ENCODE peak calls at places on chromosomes 3 and 15, in four cellular contexts. One of them, this sample, is unnamed.
A peak's percentile ranks its signal among the peaks of the same experiment; 100 is the strongest.

GRCh38 chr15:98799991-98800390 is 151.7 kb downstream of the IGF1R start:
- ATAC-seq in Panc1: peak; percentile 54
- ATAC-seq in heart right ventricle: no peak
- ATAC-seq in HepG2: no peak
- ATAC-seq in this sample: no peak

GRCh38 chr3:104909188-104909587 is 457.5 kb upstream of the ALCAM start:
- ATAC-seq in Panc1: no peak
- ATAC-seq in heart right ventricle: no peak
- ATAC-seq in HepG2: no peak
- ATAC-seq in this sample: no peak

GRCh38 chr15:83999396-84000120 is 236.0 kb upstream of the GOLGA6L4 start:
- ATAC-seq in Panc1: no peak
- ATAC-seq in heart right ventricle: no peak
- ATAC-seq in HepG2: no peak
- ATAC-seq in this sample: no peak

GRCh38 chr3:185317674-185318073 is 45.3 kb upstream of the MAP3K13 start:
- ATAC-seq in Panc1: no peak
- ATAC-seq in heart right ventricle: no peak
- ATAC-seq in HepG2: peak; percentile 61
- ATAC-seq in this sample: no peak

GRCh38 chr15:85489773-85490493 is 109.5 kb downstream of the AKAP13 start:
- ATAC-seq in Panc1: no peak
- ATAC-seq in heart right ventricle: no peak
- ATAC-seq in HepG2: no peak
- ATAC-seq in this sample: no peak

GRCh38 chr3:142127941-142128658 is 21.2 kb downstream of the TFDP2 start:
- ATAC-seq in Panc1: peak; percentile 44
- ATAC-seq in heart right ventricle: no peak
- ATAC-seq in HepG2: no peak
- ATAC-seq in this sample: no peak

GRCh38 chr3:150783920-150784746 is 21.2 kb upstream of the SIAH2 start:
- ATAC-seq in Panc1: no peak
- ATAC-seq in heart right ventricle: no peak
- ATAC-seq in HepG2: no peak
- ATAC-seq in this sample: no peak

GRCh38 chr3:53171827-53172505 is 11.0 kb downstream of the PRKCD start:
- ATAC-seq in Panc1: peak; percentile 24
- ATAC-seq in heart right ventricle: no peak
- ATAC-seq in HepG2: no peak
- ATAC-seq in this sample: no peak

GRCh38 chr15:75089781-75090734 is 66.7 kb downstream of the PPCDC start:
- ATAC-seq in Panc1: no peak
- ATAC-seq in heart right ventricle: peak; percentile 99
- ATAC-seq in HepG2: no peak
- ATAC-seq in this sample: peak; percentile 73

GRCh38 chr15:63600001-63600645 is 2.9 kb downstream of the FBXL22 start:
- ATAC-seq in Panc1: peak; percentile 41
- ATAC-seq in heart right ventricle: peak; percentile 5
- ATAC-seq in HepG2: peak; percentile 33
- ATAC-seq in this sample: peak; percentile 6

GRCh38 chr3:147890114-147890513 is 480.9 kb downstream of the ZIC1 start:
- ATAC-seq in Panc1: no peak
- ATAC-seq in heart right ventricle: no peak
- ATAC-seq in HepG2: no peak
- ATAC-seq in this sample: no peak

GRCh38 chr3:3675801-3676200 is 123.4 kb upstream of the LRRN1 start:
- ATAC-seq in Panc1: no peak
- ATAC-seq in heart right ventricle: peak; percentile 62
- ATAC-seq in HepG2: no peak
- ATAC-seq in this sample: no peak

GRCh38 chr3:12302564-12302963 is 13.7 kb downstream of the PPARG start:
- ATAC-seq in Panc1: no peak
- ATAC-seq in heart right ventricle: no peak
- ATAC-seq in HepG2: no peak
- ATAC-seq in this sample: no peak

GRCh38 chr3:63593779-63594178 is 58.7 kb upstream of the SNTN start:
- ATAC-seq in Panc1: no peak
- ATAC-seq in heart right ventricle: no peak
- ATAC-seq in HepG2: no peak
- ATAC-seq in this sample: no peak

GRCh38 chr3:11159421-11159904 is 5.2 kb downstream of the HRH1 start:
- ATAC-seq in Panc1: no peak
- ATAC-seq in heart right ventricle: peak; percentile 48
- ATAC-seq in HepG2: no peak
- ATAC-seq in this sample: peak; percentile 80

GRCh38 chr3:55498520-55498919 is 11.4 kb upstream of the WNT5A start:
- ATAC-seq in Panc1: no peak
- ATAC-seq in heart right ventricle: no peak
- ATAC-seq in HepG2: no peak
- ATAC-seq in this sample: no peak

GRCh38 chr15:80841537-80841936 is 62.4 kb downstream of the CEMIP start:
- ATAC-seq in Panc1: no peak
- ATAC-seq in heart right ventricle: no peak
- ATAC-seq in HepG2: peak; percentile 11
- ATAC-seq in this sample: no peak

GRCh38 chr3:37537914-37538691 is 323.6 kb upstream of the CTDSPL start:
- ATAC-seq in Panc1: no peak
- ATAC-seq in heart right ventricle: peak; percentile 37
- ATAC-seq in HepG2: peak; percentile 52
- ATAC-seq in this sample: peak; percentile 70

GRCh38 chr3:134394380-134394779 is 20.1 kb upstream of the AMOTL2 start:
- ATAC-seq in Panc1: no peak
- ATAC-seq in heart right ventricle: peak; percentile 38
- ATAC-seq in HepG2: no peak
- ATAC-seq in this sample: peak; percentile 54

GRCh38 chr15:63133786-63134185 is 12.1 kb downstream of the LACTB start:
- ATAC-seq in Panc1: no peak
- ATAC-seq in heart right ventricle: no peak
- ATAC-seq in HepG2: no peak
- ATAC-seq in this sample: no peak

GRCh38 chr3:79236488-79236887 is 531.3 kb downstream of the ROBO1 start:
- ATAC-seq in Panc1: no peak
- ATAC-seq in heart right ventricle: no peak
- ATAC-seq in HepG2: no peak
- ATAC-seq in this sample: no peak

GRCh38 chr3:108602935-108603294 is 13.4 kb downstream of the DZIP3 start:
- ATAC-seq in Panc1: no peak
- ATAC-seq in heart right ventricle: no peak
- ATAC-seq in HepG2: no peak
- ATAC-seq in this sample: no peak

GRCh38 chr3:117348881-117349280 is 639.3 kb downstream of the TUSC7 start:
- ATAC-seq in Panc1: no peak
- ATAC-seq in heart right ventricle: no peak
- ATAC-seq in HepG2: no peak
- ATAC-seq in this sample: no peak

GRCh38 chr3:157700405-157700804 is 197.2 kb upstream of the VEPH1 start:
- ATAC-seq in Panc1: no peak
- ATAC-seq in heart right ventricle: no peak
- ATAC-seq in HepG2: no peak
- ATAC-seq in this sample: no peak

GRCh38 chr3:79568938-79569337 is 198.9 kb downstream of the ROBO1 start:
- ATAC-seq in Panc1: no peak
- ATAC-seq in heart right ventricle: no peak
- ATAC-seq in HepG2: no peak
- ATAC-seq in this sample: no peak

DNA sequence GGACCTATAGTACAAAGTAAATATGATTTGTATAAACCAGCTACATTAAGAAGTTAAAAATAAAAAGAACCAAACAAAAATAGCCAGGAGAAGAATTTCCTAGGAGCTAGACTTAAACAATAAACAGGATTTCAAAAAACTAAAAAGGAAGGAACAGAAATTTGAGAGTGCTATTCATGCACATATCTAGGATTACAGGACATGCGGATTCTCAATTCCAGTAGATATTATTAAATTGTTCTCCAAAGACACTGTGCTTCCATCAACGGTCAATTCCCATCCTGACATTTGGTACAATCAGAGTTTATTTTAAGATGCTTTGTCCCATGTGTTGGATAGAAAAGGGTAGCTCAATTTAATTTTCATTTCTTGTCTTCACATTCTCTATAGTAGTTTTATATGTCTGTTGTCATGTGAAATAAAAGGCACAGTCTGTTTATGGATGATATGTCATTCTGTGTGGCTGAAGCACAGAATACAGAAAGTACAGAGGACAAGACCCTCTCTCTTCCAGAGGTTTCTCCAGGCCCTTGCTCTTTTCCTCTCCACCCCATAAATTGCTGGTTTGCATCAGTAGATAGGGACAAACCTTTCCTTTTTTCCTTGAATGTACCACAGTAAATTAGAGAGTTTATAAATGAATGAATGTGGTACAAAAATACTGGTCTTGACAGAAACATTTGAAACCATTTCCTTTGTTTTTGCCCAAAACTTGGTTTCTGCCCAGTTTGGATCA is 3.5 kb downstream of the PLOD2 start:
- ATAC-seq in Panc1: no peak
- ATAC-seq in heart right ventricle: no peak
- ATAC-seq in HepG2: no peak
- ATAC-seq in this sample: no peak
- H3K4me3 ChIP-seq in Panc1: peak overlapping the region; percentile 77
- H3K4me3 ChIP-seq in heart right ventricle: peak overlapping the region; percentile 39
- H3K4me3 ChIP-seq in HepG2: peak overlapping the region; percentile 94
- H3K4me3 ChIP-seq in this sample: peak overlapping the region; percentile 74

GRCh38 chr3:60461199-60461598 is 790.1 kb downstream of the FHIT start:
- ATAC-seq in Panc1: no peak
- ATAC-seq in heart right ventricle: no peak
- ATAC-seq in HepG2: no peak
- ATAC-seq in this sample: no peak
- H3K4me3 ChIP-seq in Panc1: no peak overlapping the region
- H3K4me3 ChIP-seq in heart right ventricle: no peak overlapping the region
- H3K4me3 ChIP-seq in HepG2: no peak overlapping the region
- H3K4me3 ChIP-seq in this sample: no peak overlapping the region

GRCh38 chr15:26773485-26773877 is 615 bp upstream of the GABRB3 start:
- ATAC-seq in Panc1: no peak
- ATAC-seq in heart right ventricle: no peak
- ATAC-seq in HepG2: peak; percentile 23
- ATAC-seq in this sample: peak; percentile 4
- H3K4me3 ChIP-seq in Panc1: no peak overlapping the region
- H3K4me3 ChIP-seq in heart right ventricle: peak overlapping the region; percentile 50
- H3K4me3 ChIP-seq in HepG2: peak overlapping the region; percentile 37
- H3K4me3 ChIP-seq in this sample: peak overlapping the region; percentile 25

DNA sequence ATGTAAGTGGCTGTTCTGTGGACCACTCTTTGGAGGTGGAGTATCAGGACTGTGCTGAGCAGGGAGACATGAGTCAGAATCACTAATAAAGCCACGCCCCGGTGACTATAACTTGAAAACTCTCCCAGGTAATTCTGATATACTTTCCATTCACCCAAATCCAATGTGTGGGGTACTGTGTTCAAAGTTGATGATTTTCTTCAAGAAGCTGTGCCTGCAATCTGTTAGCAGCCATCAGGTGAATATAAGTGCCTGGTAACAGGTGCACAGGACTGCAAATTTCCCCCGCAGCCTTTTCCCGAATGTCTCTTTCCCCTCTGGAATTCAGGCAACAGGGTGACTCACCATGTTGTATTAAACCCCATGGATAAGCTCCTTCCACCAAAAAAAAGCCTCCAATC is 17.0 kb downstream of the MAGI1 start:
- ATAC-seq in Panc1: no peak
- ATAC-seq in heart right ventricle: no peak
- ATAC-seq in HepG2: no peak
- ATAC-seq in this sample: no peak
- H3K4me3 ChIP-seq in Panc1: no peak overlapping the region
- H3K4me3 ChIP-seq in heart right ventricle: no peak overlapping the region
- H3K4me3 ChIP-seq in HepG2: no peak overlapping the region
- H3K4me3 ChIP-seq in this sample: no peak overlapping the region

DNA sequence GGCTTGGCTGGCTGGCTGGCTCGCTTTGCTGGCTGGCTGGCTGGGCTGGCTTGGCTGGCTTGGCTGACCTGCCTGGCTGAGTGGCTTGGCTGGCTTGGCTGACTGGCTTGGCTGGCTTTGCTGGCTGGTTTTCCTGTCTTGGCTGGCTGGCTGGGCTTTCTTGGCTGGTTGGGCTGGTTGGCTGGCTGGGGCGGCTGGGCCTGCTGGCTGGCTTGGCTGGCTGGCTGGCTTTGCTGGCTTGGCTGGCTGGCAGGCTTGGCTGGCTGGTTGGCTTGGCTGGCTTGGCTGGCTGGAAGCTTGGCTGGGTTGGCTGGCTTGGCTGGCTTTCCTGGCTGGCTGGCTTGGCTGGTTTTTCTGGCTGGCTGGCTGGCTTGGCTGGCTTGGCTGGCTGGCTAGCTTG is 435.6 kb downstream of the GOLGA6L6 start:
- ATAC-seq in Panc1: no peak
- ATAC-seq in heart right ventricle: no peak
- ATAC-seq in HepG2: no peak
- ATAC-seq in this sample: no peak
- H3K4me3 ChIP-seq in Panc1: no peak overlapping the region
- H3K4me3 ChIP-seq in heart right ventricle: no peak overlapping the region
- H3K4me3 ChIP-seq in HepG2: no peak overlapping the region
- H3K4me3 ChIP-seq in this sample: no peak overlapping the region

GRCh38 chr3:9552252-9552999 is 1.2 kb downstream of the LHFPL4 start:
- ATAC-seq in Panc1: no peak
- ATAC-seq in heart right ventricle: no peak
- ATAC-seq in HepG2: no peak
- ATAC-seq in this sample: no peak
- H3K4me3 ChIP-seq in Panc1: no peak overlapping the region
- H3K4me3 ChIP-seq in heart right ventricle: no peak overlapping the region
- H3K4me3 ChIP-seq in HepG2: no peak overlapping the region
- H3K4me3 ChIP-seq in this sample: no peak overlapping the region

DNA sequence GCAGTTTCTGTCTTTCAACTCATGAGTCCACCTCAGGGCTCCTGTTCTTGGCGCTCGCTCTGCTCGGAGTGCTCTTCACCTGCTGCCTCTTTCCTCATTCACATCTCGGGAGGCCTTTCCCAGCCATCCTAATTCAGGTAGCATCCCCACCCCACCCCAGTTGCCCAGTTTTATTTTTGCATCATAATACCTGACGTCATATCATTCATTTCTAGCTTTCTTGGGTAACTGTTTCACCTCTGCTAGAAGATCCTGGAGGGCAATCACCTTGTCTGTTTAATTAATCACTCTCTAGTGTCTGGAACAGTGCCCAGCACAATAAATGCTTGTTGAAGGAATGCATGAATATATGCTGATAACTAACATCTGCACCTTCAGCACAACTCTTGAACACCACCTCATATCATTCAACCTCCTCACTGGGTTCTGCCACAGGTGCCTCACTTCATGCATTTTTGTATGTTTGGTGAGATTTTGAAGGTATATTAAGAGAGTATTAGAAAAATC is 7.6 kb downstream of the NUSAP1 start:
- ATAC-seq in Panc1: no peak
- ATAC-seq in heart right ventricle: no peak
- ATAC-seq in HepG2: no peak
- ATAC-seq in this sample: no peak
- H3K4me3 ChIP-seq in Panc1: no peak overlapping the region
- H3K4me3 ChIP-seq in heart right ventricle: no peak overlapping the region
- H3K4me3 ChIP-seq in HepG2: no peak overlapping the region
- H3K4me3 ChIP-seq in this sample: no peak overlapping the region

GRCh38 chr15:68612979-68613740 is 34.4 kb downstream of the CORO2B start:
- ATAC-seq in Panc1: no peak
- ATAC-seq in heart right ventricle: no peak
- ATAC-seq in HepG2: no peak
- ATAC-seq in this sample: no peak
- H3K4me3 ChIP-seq in Panc1: no peak overlapping the region
- H3K4me3 ChIP-seq in heart right ventricle: no peak overlapping the region
- H3K4me3 ChIP-seq in HepG2: no peak overlapping the region
- H3K4me3 ChIP-seq in this sample: no peak overlapping the region

GRCh38 chr3:57093489-57093888 is 33.0 kb downstream of the SPATA12 start:
- ATAC-seq in Panc1: no peak
- ATAC-seq in heart right ventricle: no peak
- ATAC-seq in HepG2: no peak
- ATAC-seq in this sample: no peak
- H3K4me3 ChIP-seq in Panc1: no peak overlapping the region
- H3K4me3 ChIP-seq in heart right ventricle: no peak overlapping the region
- H3K4me3 ChIP-seq in HepG2: no peak overlapping the region
- H3K4me3 ChIP-seq in this sample: no peak overlapping the region

This sample was measured in gastroesophageal sphincter.